ENCODE peak calls at places on chromosomes 13 and 19, in nine cellular contexts. One of them, this sample, is unnamed.
A peak's percentile ranks its signal among the peaks of the same experiment; 100 is the strongest.

GRCh38 chr13:38417727-38418126 is 68.1 kb downstream of the UFM1 start:
- DNase-seq in breast epithelium: no peak
- DNase-seq in uterus: no peak
- DNase-seq in body of pancreas: no peak
- DNase-seq in heart left ventricle: no peak
- DNase-seq in A549: peak; percentile 5
- DNase-seq in tibial nerve: peak; percentile 24
- DNase-seq in stomach: no peak
- DNase-seq in ovary: no peak
- DNase-seq in this sample: no peak

GRCh38 chr19:21434967-21435544 is 38.1 kb downstream of the ZNF493 start:
- DNase-seq in breast epithelium: no peak
- DNase-seq in uterus: no peak
- DNase-seq in body of pancreas: no peak
- DNase-seq in heart left ventricle: no peak
- DNase-seq in A549: no peak
- DNase-seq in tibial nerve: no peak
- DNase-seq in stomach: no peak
- DNase-seq in ovary: no peak
- DNase-seq in this sample: no peak

GRCh38 chr13:46386996-46387851 is at the start of gene RUBCNL:
- DNase-seq in breast epithelium: no peak
- DNase-seq in uterus: peak; percentile 16
- DNase-seq in body of pancreas: peak; percentile 16
- DNase-seq in heart left ventricle: peak; percentile 39
- DNase-seq in A549: peak; percentile 29
- DNase-seq in tibial nerve: no peak
- DNase-seq in stomach: no peak
- DNase-seq in ovary: no peak
- DNase-seq in this sample: peak; percentile 76

GRCh38 chr19:3459322-3459881 is 20.9 kb downstream of the SMIM24 start:
- DNase-seq in breast epithelium: peak; percentile 82
- DNase-seq in uterus: peak; percentile 95
- DNase-seq in body of pancreas: peak; percentile 83
- DNase-seq in heart left ventricle: peak; percentile 92
- DNase-seq in A549: peak; percentile 93
- DNase-seq in tibial nerve: peak; percentile 87
- DNase-seq in stomach: peak; percentile 62
- DNase-seq in ovary: peak; percentile 95
- DNase-seq in this sample: no peak

GRCh38 chr13:75407998-75408397 is 74.0 kb downstream of the TBC1D4 start:
- DNase-seq in breast epithelium: no peak
- DNase-seq in uterus: no peak
- DNase-seq in body of pancreas: no peak
- DNase-seq in heart left ventricle: no peak
- DNase-seq in A549: no peak
- DNase-seq in tibial nerve: no peak
- DNase-seq in stomach: no peak
- DNase-seq in ovary: no peak
- DNase-seq in this sample: no peak

GRCh38 chr13:44163108-44163507 is 210.5 kb upstream of the SERP2 start:
- DNase-seq in breast epithelium: no peak
- DNase-seq in uterus: no peak
- DNase-seq in body of pancreas: no peak
- DNase-seq in heart left ventricle: no peak
- DNase-seq in A549: no peak
- DNase-seq in tibial nerve: no peak
- DNase-seq in stomach: no peak
- DNase-seq in ovary: no peak
- DNase-seq in this sample: no peak

GRCh38 chr13:66468656-66469055 is 761.5 kb downstream of the PCDH9 start:
- DNase-seq in breast epithelium: no peak
- DNase-seq in uterus: no peak
- DNase-seq in body of pancreas: no peak
- DNase-seq in heart left ventricle: no peak
- DNase-seq in A549: no peak
- DNase-seq in tibial nerve: no peak
- DNase-seq in stomach: no peak
- DNase-seq in ovary: no peak
- DNase-seq in this sample: no peak

GRCh38 chr19:14004619-14005380 is 1.3 kb downstream of the RFX1 start:
- DNase-seq in breast epithelium: peak; percentile 83
- DNase-seq in uterus: no peak
- DNase-seq in body of pancreas: peak; percentile 74
- DNase-seq in heart left ventricle: peak; percentile 73
- DNase-seq in A549: no peak
- DNase-seq in tibial nerve: peak; percentile 66
- DNase-seq in stomach: peak; percentile 47
- DNase-seq in ovary: no peak
- DNase-seq in this sample: peak; percentile 74

GRCh38 chr13:29162638-29163037 is 342.5 kb downstream of the MTUS2 start:
- DNase-seq in breast epithelium: no peak
- DNase-seq in uterus: no peak
- DNase-seq in body of pancreas: no peak
- DNase-seq in heart left ventricle: no peak
- DNase-seq in A549: peak; percentile 30
- DNase-seq in tibial nerve: no peak
- DNase-seq in stomach: no peak
- DNase-seq in ovary: no peak
- DNase-seq in this sample: no peak

GRCh38 chr13:91767681-91768080 is 369.3 kb downstream of the GPC5 start:
- DNase-seq in breast epithelium: no peak
- DNase-seq in uterus: no peak
- DNase-seq in body of pancreas: no peak
- DNase-seq in heart left ventricle: no peak
- DNase-seq in A549: no peak
- DNase-seq in tibial nerve: no peak
- DNase-seq in stomach: no peak
- DNase-seq in ovary: no peak
- DNase-seq in this sample: no peak

GRCh38 chr19:6963937-6964336 is 57.3 kb downstream of the MBD3L2B start:
- DNase-seq in breast epithelium: no peak
- DNase-seq in uterus: no peak
- DNase-seq in body of pancreas: peak; percentile 17
- DNase-seq in heart left ventricle: no peak
- DNase-seq in A549: no peak
- DNase-seq in tibial nerve: no peak
- DNase-seq in stomach: no peak
- DNase-seq in ovary: no peak
- DNase-seq in this sample: no peak

GRCh38 chr13:111114362-111115050 is 604 bp upstream of the ARHGEF7 start:
- DNase-seq in breast epithelium: no peak
- DNase-seq in uterus: peak; percentile 51
- DNase-seq in body of pancreas: no peak
- DNase-seq in heart left ventricle: peak; percentile 52
- DNase-seq in A549: no peak
- DNase-seq in tibial nerve: peak; percentile 17
- DNase-seq in stomach: no peak
- DNase-seq in ovary: peak; percentile 43
- DNase-seq in this sample: no peak

GRCh38 chr13:60363288-60363687 is 33.7 kb upstream of the TDRD3 start:
- DNase-seq in breast epithelium: no peak
- DNase-seq in uterus: no peak
- DNase-seq in body of pancreas: no peak
- DNase-seq in heart left ventricle: no peak
- DNase-seq in A549: no peak
- DNase-seq in tibial nerve: no peak
- DNase-seq in stomach: no peak
- DNase-seq in ovary: no peak
- DNase-seq in this sample: no peak

GRCh38 chr19:17183271-17183757 is 31.8 kb upstream of the USE1 start:
- DNase-seq in breast epithelium: no peak
- DNase-seq in uterus: no peak
- DNase-seq in body of pancreas: no peak
- DNase-seq in heart left ventricle: no peak
- DNase-seq in A549: no peak
- DNase-seq in tibial nerve: no peak
- DNase-seq in stomach: no peak
- DNase-seq in ovary: no peak
- DNase-seq in this sample: peak; percentile 31

GRCh38 chr19:44401108-44401786 is at the start of gene ZNF285:
- DNase-seq in breast epithelium: peak; percentile 86
- DNase-seq in uterus: peak; percentile 86
- DNase-seq in body of pancreas: peak; percentile 88
- DNase-seq in heart left ventricle: peak; percentile 95
- DNase-seq in A549: peak; percentile 99
- DNase-seq in tibial nerve: peak; percentile 80
- DNase-seq in stomach: peak; percentile 84
- DNase-seq in ovary: peak; percentile 91
- DNase-seq in this sample: peak; percentile 91

GRCh38 chr13:23985846-23986245 is 88.5 kb upstream of the C1QTNF9B start:
- DNase-seq in breast epithelium: no peak
- DNase-seq in uterus: no peak
- DNase-seq in body of pancreas: no peak
- DNase-seq in heart left ventricle: no peak
- DNase-seq in A549: no peak
- DNase-seq in tibial nerve: no peak
- DNase-seq in stomach: no peak
- DNase-seq in ovary: no peak
- DNase-seq in this sample: no peak

GRCh38 chr19:32642771-32643170 is 32.2 kb downstream of the ANKRD27 start:
- DNase-seq in breast epithelium: no peak
- DNase-seq in uterus: no peak
- DNase-seq in body of pancreas: no peak
- DNase-seq in heart left ventricle: no peak
- DNase-seq in A549: no peak
- DNase-seq in tibial nerve: no peak
- DNase-seq in stomach: no peak
- DNase-seq in ovary: no peak
- DNase-seq in this sample: no peak

GRCh38 chr19:12840091-12841079 is 2.1 kb downstream of the MAST1 start:
- DNase-seq in breast epithelium: peak; percentile 44
- DNase-seq in uterus: peak; percentile 44
- DNase-seq in body of pancreas: peak; percentile 67
- DNase-seq in heart left ventricle: no peak
- DNase-seq in A549: peak; percentile 80
- DNase-seq in tibial nerve: no peak
- DNase-seq in stomach: peak; percentile 71
- DNase-seq in ovary: no peak
- DNase-seq in this sample: no peak
- H3K4me3 ChIP-seq in breast epithelium: peak overlapping the region; percentile 24
- H3K4me3 ChIP-seq in uterus: no peak overlapping the region
- H3K4me3 ChIP-seq in body of pancreas: no peak overlapping the region
- H3K4me3 ChIP-seq in heart left ventricle: no peak overlapping the region
- H3K4me3 ChIP-seq in A549: no peak overlapping the region
- H3K4me3 ChIP-seq in tibial nerve: no peak overlapping the region
- H3K4me3 ChIP-seq in stomach: peak overlapping the region; percentile 25
- H3K4me3 ChIP-seq in ovary: no peak overlapping the region
- H3K4me3 ChIP-seq in this sample: no peak overlapping the region

GRCh38 chr13:32259116-32259515 is 56.0 kb downstream of the ZAR1L start:
- DNase-seq in breast epithelium: no peak
- DNase-seq in uterus: no peak
- DNase-seq in body of pancreas: no peak
- DNase-seq in heart left ventricle: no peak
- DNase-seq in A549: peak; percentile 2
- DNase-seq in tibial nerve: no peak
- DNase-seq in stomach: no peak
- DNase-seq in ovary: no peak
- DNase-seq in this sample: no peak
- TF ChIP-seq CTCF in breast epithelium: no peak
- TF ChIP-seq CTCF in uterus: no peak
- TF ChIP-seq CTCF in body of pancreas: no peak
- TF ChIP-seq CTCF in heart left ventricle: no peak
- TF ChIP-seq CTCF in A549: no peak
- TF ChIP-seq CTCF in tibial nerve: no peak
- TF ChIP-seq CTCF in stomach: no peak
- TF ChIP-seq CTCF in ovary: no peak
- TF ChIP-seq CTCF in this sample: no peak

GRCh38 chr19:35247526-35248309 is 1.1 kb upstream of the LSR start:
- DNase-seq in breast epithelium: peak; percentile 82
- DNase-seq in uterus: no peak
- DNase-seq in body of pancreas: peak; percentile 96
- DNase-seq in heart left ventricle: peak; percentile 51
- DNase-seq in A549: peak; percentile 64
- DNase-seq in tibial nerve: no peak
- DNase-seq in stomach: peak; percentile 93
- DNase-seq in ovary: peak; percentile 27
- DNase-seq in this sample: peak; percentile 72

GRCh38 chr19:35246466-35247096 is 2.2 kb upstream of the LSR start:
- DNase-seq in breast epithelium: no peak
- DNase-seq in uterus: no peak
- DNase-seq in body of pancreas: no peak
- DNase-seq in heart left ventricle: no peak
- DNase-seq in A549: no peak
- DNase-seq in tibial nerve: no peak
- DNase-seq in stomach: no peak
- DNase-seq in ovary: no peak
- DNase-seq in this sample: no peak

GRCh38 chr19:35249146-35249847 is 495 bp downstream of the LSR start:
- DNase-seq in breast epithelium: no peak
- DNase-seq in uterus: no peak
- DNase-seq in body of pancreas: peak; percentile 31
- DNase-seq in heart left ventricle: no peak
- DNase-seq in A549: no peak
- DNase-seq in tibial nerve: no peak
- DNase-seq in stomach: no peak
- DNase-seq in ovary: no peak
- DNase-seq in this sample: no peak

GRCh38 chr19:35249848-35250711 is 1.3 kb downstream of the LSR start:
- DNase-seq in breast epithelium: no peak
- DNase-seq in uterus: no peak
- DNase-seq in body of pancreas: no peak
- DNase-seq in heart left ventricle: no peak
- DNase-seq in A549: no peak
- DNase-seq in tibial nerve: no peak
- DNase-seq in stomach: no peak
- DNase-seq in ovary: no peak
- DNase-seq in this sample: peak; percentile 17

GRCh38 chr19:35248310-35249145 is at the start of gene LSR:
- DNase-seq in breast epithelium: peak; percentile 85
- DNase-seq in uterus: no peak
- DNase-seq in body of pancreas: peak; percentile 95
- DNase-seq in heart left ventricle: peak; percentile 58
- DNase-seq in A549: peak; percentile 61
- DNase-seq in tibial nerve: no peak
- DNase-seq in stomach: peak; percentile 94
- DNase-seq in ovary: no peak
- DNase-seq in this sample: peak; percentile 96
- TF ChIP-seq POLR2A in breast epithelium: no peak
- TF ChIP-seq POLR2A in uterus: peak; percentile 40
- TF ChIP-seq POLR2A in body of pancreas: peak; percentile 98
- TF ChIP-seq POLR2A in heart left ventricle: no peak
- TF ChIP-seq POLR2A in A549: no peak
- TF ChIP-seq POLR2A in tibial nerve: no peak
- TF ChIP-seq POLR2A in stomach: peak; percentile 75
- TF ChIP-seq POLR2A in ovary: no peak
- TF ChIP-seq POLR2A in this sample: peak; percentile 88

GRCh38 chr13:40980466-40980865 is 38.6 kb downstream of the ELF1 start:
- DNase-seq in breast epithelium: no peak
- DNase-seq in uterus: no peak
- DNase-seq in body of pancreas: no peak
- DNase-seq in heart left ventricle: no peak
- DNase-seq in A549: no peak
- DNase-seq in tibial nerve: no peak
- DNase-seq in stomach: no peak
- DNase-seq in ovary: no peak
- DNase-seq in this sample: no peak
- H3K4me3 ChIP-seq in breast epithelium: peak overlapping the region; percentile 20
- H3K4me3 ChIP-seq in uterus: no peak overlapping the region
- H3K4me3 ChIP-seq in body of pancreas: no peak overlapping the region
- H3K4me3 ChIP-seq in heart left ventricle: no peak overlapping the region
- H3K4me3 ChIP-seq in A549: no peak overlapping the region
- H3K4me3 ChIP-seq in tibial nerve: peak overlapping the region; percentile 31
- H3K4me3 ChIP-seq in stomach: peak overlapping the region; percentile 25
- H3K4me3 ChIP-seq in ovary: no peak overlapping the region
- H3K4me3 ChIP-seq in this sample: peak overlapping the region; percentile 35

GRCh38 chr13:30869491-30869890 is 36.6 kb upstream of the MEDAG start:
- DNase-seq in breast epithelium: no peak
- DNase-seq in uterus: peak; percentile 69
- DNase-seq in body of pancreas: no peak
- DNase-seq in heart left ventricle: no peak
- DNase-seq in A549: no peak
- DNase-seq in tibial nerve: no peak
- DNase-seq in stomach: no peak
- DNase-seq in ovary: peak; percentile 56
- DNase-seq in this sample: no peak
- TF ChIP-seq CTCF in breast epithelium: no peak
- TF ChIP-seq CTCF in uterus: no peak
- TF ChIP-seq CTCF in body of pancreas: no peak
- TF ChIP-seq CTCF in heart left ventricle: no peak
- TF ChIP-seq CTCF in A549: no peak
- TF ChIP-seq CTCF in tibial nerve: no peak
- TF ChIP-seq CTCF in stomach: no peak
- TF ChIP-seq CTCF in ovary: no peak
- TF ChIP-seq CTCF in this sample: no peak

This sample was measured in Peyer's patch.